ENCODE peak calls at places on chromosome 6, in ten cellular contexts. X, R, H, E, B, V, I, T, N and F are unnamed samples.

GRCh38 chr6:54981276-54981609 is 134.7 kb downstream of the FAM83B start:
- DNase-seq in B (no peak), X (no peak), R (no peak), E (no peak), V (no peak), I (no peak), T (peak), N (no peak), H (no peak), F (no peak)

GRCh38 chr6:18226451-18226850 is 37.9 kb downstream of the DEK start:
- DNase-seq in I (no peak), X (no peak), V (no peak), T (no peak), E (no peak), R (no peak), H (no peak), B (no peak), N (peak), F (no peak)

GRCh38 chr6:15443119-15443518 is 197.2 kb downstream of the JARID2 start:
- DNase-seq in I (no peak), T (peak), H (peak), X (no peak), R (no peak), V (no peak), B (no peak), E (no peak), N (no peak), F (no peak)

GRCh38 chr6:62466607-62467006 is 180.6 kb upstream of the KHDRBS2 start:
- DNase-seq in N (no peak), I (no peak), V (no peak), X (no peak), B (no peak), R (no peak), H (no peak), E (no peak), T (no peak), F (no peak)

GRCh38 chr6:54909184-54909583 is 62.6 kb downstream of the FAM83B start:
- DNase-seq in B (no peak), N (no peak), H (no peak), E (no peak), V (no peak), R (no peak), I (no peak), X (no peak), T (no peak), F (no peak)

GRCh38 chr6:14804444-14805210 is 441.2 kb upstream of the JARID2 start:
- DNase-seq in V (no peak), I (peak), X (peak), R (peak), T (no peak), N (no peak), E (peak), H (peak), B (peak), F (peak)

GRCh38 chr6:27238010-27238983 is 9.2 kb upstream of the PRSS16 start:
- DNase-seq in I (no peak), T (no peak), V (no peak), R (no peak), X (no peak), N (peak), E (no peak), H (peak), B (no peak), F (no peak)

GRCh38 chr6:11650711-11651110 is 113.2 kb downstream of the TMEM170B start:
- DNase-seq in B (no peak), V (no peak), R (no peak), N (peak), X (no peak), T (no peak), I (no peak), E (no peak), H (no peak), F (no peak)

GRCh38 chr6:34457392-34457746 is 8.5 kb upstream of the PACSIN1 start:
- DNase-seq in E (no peak), I (peak), V (no peak), H (no peak), R (no peak), X (no peak), N (no peak), T (no peak), B (no peak), F (no peak)

GRCh38 chr6:110664933-110665332 is 150.3 kb downstream of the CDK19 start:
- DNase-seq in I (no peak), B (no peak), N (no peak), E (no peak), T (no peak), X (no peak), R (no peak), H (no peak), V (no peak), F (no peak)

GRCh38 chr6:12138377-12138776 is 126.3 kb downstream of the HIVEP1 start:
- DNase-seq in R (no peak), H (no peak), I (no peak), T (no peak), V (no peak), X (no peak), N (no peak), B (no peak), E (no peak), F (no peak)

GRCh38 chr6:75201901-75202672 is 3.8 kb downstream of the COL12A1 start:
- DNase-seq in N (peak), I (no peak), R (peak), B (peak), H (peak), V (peak), E (peak), T (no peak), X (peak), F (peak)

GRCh38 chr6:40387127-40387870 is 199.9 kb downstream of the LRFN2 start:
- DNase-seq in T (no peak), V (no peak), I (no peak), N (no peak), E (no peak), H (no peak), R (no peak), X (no peak), B (no peak), F (no peak)

GRCh38 chr6:100103194-100103593 is 109.2 kb upstream of the MCHR2 start:
- DNase-seq in V (no peak), H (no peak), T (no peak), X (no peak), I (no peak), B (no peak), E (no peak), N (no peak), R (no peak), F (no peak)

GRCh38 chr6:133961831-133962230 is 8.8 kb downstream of the TBPL1 start:
- DNase-seq in N (no peak), X (no peak), H (no peak), E (no peak), V (no peak), B (no peak), T (no peak), I (no peak), R (no peak), F (no peak)

GRCh38 chr6:154749341-154749740 is 16.1 kb downstream of the SCAF8 start:
- DNase-seq in T (no peak), R (no peak), V (no peak), X (no peak), E (no peak), B (no peak), N (no peak), I (no peak), H (no peak), F (no peak)

GRCh38 chr6:154745243-154745642 is 12.0 kb downstream of the SCAF8 start:
- DNase-seq in B (no peak), R (no peak), I (no peak), T (no peak), N (no peak), V (no peak), E (no peak), X (no peak), H (no peak), F (no peak)

GRCh38 chr6:154754152-154754551 is 20.9 kb downstream of the SCAF8 start:
- DNase-seq in E (no peak), B (no peak), I (no peak), N (no peak), H (peak), V (no peak), T (peak), R (no peak), X (no peak), F (no peak)

GRCh38 chr6:154752015-154752414 is 18.8 kb downstream of the SCAF8 start:
- DNase-seq in N (peak), E (no peak), B (no peak), X (no peak), T (no peak), H (no peak), R (no peak), V (no peak), I (no peak), F (no peak)

DNA sequence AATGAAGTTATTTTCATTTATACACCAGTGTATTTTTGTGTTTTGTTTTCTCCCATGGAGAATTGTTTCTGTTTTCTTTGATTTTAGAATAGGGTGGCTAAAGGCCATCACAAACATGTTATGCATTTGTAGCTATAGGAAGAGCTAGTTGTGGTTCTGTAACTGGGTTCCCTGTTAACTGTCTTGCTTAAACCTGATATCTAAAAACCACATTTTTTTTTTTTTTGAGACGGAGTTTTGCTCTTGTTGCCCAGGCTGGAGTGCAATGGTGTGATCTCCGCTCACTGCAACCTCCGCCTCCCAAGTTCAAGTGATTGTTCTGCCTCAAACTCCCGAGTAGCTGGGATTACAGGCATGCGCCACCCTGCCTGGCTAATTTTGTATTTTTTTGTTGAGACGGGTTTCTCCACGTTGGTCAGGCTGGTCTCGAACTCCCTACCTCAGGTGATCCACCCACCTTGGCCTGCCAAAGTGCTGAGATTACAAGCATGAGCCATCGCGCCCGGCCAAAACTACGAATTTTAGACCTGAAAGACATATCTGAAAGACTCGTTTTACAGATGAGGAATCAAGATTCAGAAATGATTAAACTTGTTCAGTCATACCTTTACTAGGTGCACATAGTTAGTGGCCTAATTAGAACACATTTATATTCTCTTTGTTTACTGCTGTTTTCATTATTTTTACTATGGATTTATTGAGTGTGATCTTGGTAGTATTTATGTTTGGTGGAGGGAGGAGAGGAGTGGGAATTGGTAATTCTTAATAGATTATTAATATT is 18.0 kb downstream of the SCAF8 start:
- DNase-seq in H (no peak), V (no peak), E (no peak), T (no peak), B (no peak), X (no peak), N (no peak), R (no peak), I (no peak), F (no peak)
- H3K27ac ChIP-seq in H (no peak), V (no peak), E (no peak), T (no peak), B (no peak), X (no peak), N (no peak), R (no peak), I (no peak), F (no peak)

DNA sequence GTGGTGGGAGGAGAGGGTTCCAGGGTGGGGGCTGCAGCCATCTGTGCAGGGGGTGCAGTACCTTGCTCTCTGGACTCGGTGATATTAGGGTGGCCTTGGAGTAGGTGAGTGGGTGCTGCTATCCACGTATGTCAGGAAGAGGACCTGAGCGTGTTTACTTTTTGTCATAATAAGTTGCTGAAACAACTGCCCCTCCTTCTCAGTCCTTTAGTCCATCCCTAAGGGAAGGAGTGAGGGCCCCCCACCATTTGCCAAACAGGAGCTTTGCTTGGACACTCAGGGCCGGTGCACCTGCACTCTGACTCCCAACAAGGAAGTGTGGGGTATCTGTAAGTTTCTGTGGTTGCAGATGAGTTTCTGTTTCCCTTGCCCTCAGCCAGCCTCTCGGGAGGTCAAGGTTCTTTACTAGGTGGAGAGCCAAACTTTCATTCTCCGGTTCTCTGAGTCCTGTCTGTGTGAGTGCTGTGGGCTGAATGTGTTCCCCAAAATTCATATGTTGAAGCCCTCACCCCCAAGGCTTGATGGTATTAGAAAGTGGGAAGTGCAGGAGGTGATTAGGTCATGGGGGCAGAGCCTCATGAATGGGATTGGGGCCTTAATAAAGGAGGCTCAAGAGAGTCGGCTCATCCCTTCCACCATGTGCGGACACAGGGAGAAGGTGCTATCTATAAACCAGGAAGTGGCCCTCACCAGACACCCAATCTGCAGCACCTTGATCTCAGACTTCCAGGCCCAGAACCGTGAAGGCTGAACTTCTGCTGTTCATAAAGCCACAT is 19.7 kb upstream of the CCR6 start:
- DNase-seq in T (no peak), E (no peak), B (no peak), I (no peak), R (no peak), H (no peak), V (no peak), N (no peak), X (no peak), F (no peak)
- H3K27ac ChIP-seq in T (no peak), E (no peak), B (no peak), I (no peak), R (no peak), H (no peak), V (no peak), N (no peak), X (no peak), F (no peak)

DNA sequence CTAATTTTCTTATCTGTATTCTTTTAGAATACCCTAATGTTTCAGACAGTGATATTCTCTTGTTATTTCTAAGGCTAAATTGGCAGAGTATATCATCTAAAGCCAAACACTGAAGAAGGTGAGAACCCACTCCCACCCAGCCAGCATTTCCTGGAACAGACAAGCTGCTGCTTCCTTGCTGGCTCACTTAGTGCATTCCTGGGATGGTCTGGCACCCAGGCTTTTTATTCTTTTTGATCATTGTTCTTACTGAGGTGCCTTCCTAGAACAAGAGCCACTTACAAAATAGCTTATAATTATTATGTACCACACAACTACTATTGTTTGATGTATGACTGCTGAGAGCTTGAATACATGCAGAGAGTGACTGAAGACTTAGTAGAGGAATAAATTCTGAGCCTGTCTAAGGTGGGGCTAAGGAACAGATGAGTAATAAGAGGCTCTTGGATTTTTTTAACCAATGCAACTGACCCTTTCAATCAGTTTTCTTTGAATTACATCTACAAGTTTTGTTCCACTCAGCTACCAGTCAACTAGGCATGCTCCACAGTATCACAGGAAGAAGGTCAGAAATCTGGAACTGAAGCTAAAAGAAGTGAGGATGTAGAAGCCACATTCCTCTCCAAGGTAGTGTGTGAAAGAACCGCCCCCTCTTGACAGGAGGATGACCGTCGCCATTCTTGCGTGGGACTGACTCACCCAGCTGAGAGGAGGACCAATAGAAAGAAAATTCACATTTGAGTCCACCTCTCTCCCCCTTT is 30.1 kb downstream of the PRPH2 start:
- DNase-seq in B (no peak), R (no peak), H (peak), I (no peak), T (peak), V (no peak), X (no peak), N (peak), E (no peak), F (no peak)
- H3K27ac ChIP-seq in B (no peak), R (peak), H (peak), I (no peak), T (no peak), V (peak), X (no peak), N (no peak), E (peak), F (no peak)

GRCh38 chr6:158780963-158781691 is 38.0 kb downstream of the EZR start:
- DNase-seq in H (no peak), E (no peak), N (no peak), R (no peak), X (no peak), I (no peak), B (no peak), T (peak), V (no peak), F (no peak)

GRCh38 chr6:158781692-158782373 is 37.3 kb downstream of the EZR start:
- DNase-seq in X (no peak), B (no peak), T (no peak), N (no peak), E (no peak), R (no peak), H (no peak), V (peak), I (no peak), F (no peak)

GRCh38 chr6:158783167-158783450 is 36.1 kb downstream of the EZR start:
- DNase-seq in N (no peak), E (no peak), H (no peak), X (no peak), I (no peak), T (no peak), B (no peak), R (no peak), V (peak), F (no peak)

GRCh38 chr6:158783851-158784250 is 35.3 kb downstream of the EZR start:
- DNase-seq in T (no peak), N (no peak), B (no peak), R (no peak), I (no peak), V (peak), E (no peak), X (no peak), H (no peak), F (no peak)

GRCh38 chr6:158782432-158783166 is 36.6 kb downstream of the EZR start:
- DNase-seq in N (no peak), R (no peak), V (no peak), H (no peak), E (no peak), B (no peak), X (no peak), I (no peak), T (no peak), F (no peak)
- H3K27ac ChIP-seq in N (no peak), R (no peak), V (no peak), H (no peak), E (no peak), B (no peak), X (no peak), I (no peak), T (peak), F (no peak)

DNA sequence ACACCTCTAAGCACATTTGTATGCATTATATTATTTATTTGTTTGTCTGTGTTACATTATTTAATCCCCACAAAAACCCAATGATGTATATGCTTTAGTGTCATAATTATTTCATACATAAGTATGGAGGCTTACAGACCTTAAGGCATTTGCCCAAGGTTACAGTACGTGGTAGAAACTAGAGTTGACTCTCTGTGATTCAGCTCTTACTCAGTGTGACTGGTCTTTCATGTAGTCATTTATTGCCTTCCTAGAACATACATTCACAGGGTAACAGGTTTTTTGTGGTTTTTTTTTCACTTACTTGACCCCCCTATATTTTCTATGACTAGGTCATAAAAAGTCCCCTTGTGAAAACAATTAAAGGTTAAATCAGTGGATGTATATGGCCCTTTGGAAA is 566.8 kb downstream of the TFAP2A start:
- DNase-seq in T (peak), V (no peak), I (no peak), H (no peak), B (no peak), R (no peak), N (no peak), X (no peak), E (no peak), F (no peak)
- H3K27ac ChIP-seq in T (no peak), V (no peak), I (no peak), H (no peak), B (no peak), R (no peak), N (no peak), X (no peak), E (no peak), F (no peak)